ENCODE peak calls at places on chromosomes 16 and 17, in seven cellular contexts. T is H1, E is GM12878, W is HCT116, S is K562, R is SK-N-SH, H is HepG2. I is an unnamed sample.

GRCh38 chr16:11542069-11542775 is 44.5 kb downstream of the LITAF start:
- DNase-seq in T (no peak), E (no peak), W (no peak), S (no peak), R (no peak), H (no peak), I (no peak)

GRCh38 chr16:79599256-79599836 is 1.2 kb downstream of the MAF start:
- DNase-seq in T (peak), E (no peak), W (no peak), S (no peak), R (peak), H (no peak), I (no peak)

GRCh38 chr17:14299261-14300093 is 1.4 kb upstream of the HS3ST3B1 start:
- DNase-seq in T (peak), E (no peak), W (no peak), S (peak), R (no peak), H (peak), I (no peak)

GRCh38 chr17:21278304-21279197 is 6.0 kb upstream of the MAP2K3 start:
- DNase-seq in T (no peak), E (no peak), W (no peak), S (no peak), R (no peak), H (no peak), I (no peak)

GRCh38 chr16:47051031-47051430 is 77.6 kb upstream of the DNAJA2 start:
- DNase-seq in T (no peak), E (no peak), W (no peak), S (no peak), R (no peak), H (no peak), I (no peak)

GRCh38 chr17:68035523-68036303 is at the start of gene KPNA2:
- DNase-seq in T (peak), E (peak), W (peak), S (peak), R (peak), H (peak), I (peak)

GRCh38 chr17:39872700-39873099 is 4.7 kb downstream of the ZPBP2 start:
- DNase-seq in T (no peak), E (no peak), W (no peak), S (no peak), R (no peak), H (peak), I (peak)

GRCh38 chr17:12398636-12399035 is 267.1 kb upstream of the MYOCD start:
- DNase-seq in T (no peak), E (no peak), W (no peak), S (no peak), R (no peak), H (no peak), I (no peak)

GRCh38 chr17:67469208-67469980 is 92.3 kb downstream of the PITPNC1 start:
- DNase-seq in T (no peak), E (no peak), W (no peak), S (no peak), R (peak), H (peak), I (no peak)

GRCh38 chr17:35372846-35373531 is 432 bp downstream of the SLFN11 start:
- DNase-seq in T (no peak), E (no peak), W (no peak), S (no peak), R (peak), H (no peak), I (peak)

GRCh38 chr16:48435906-48436305 is 50.7 kb upstream of the SIAH1 start:
- DNase-seq in T (no peak), E (no peak), W (no peak), S (no peak), R (no peak), H (no peak), I (no peak)

DNA sequence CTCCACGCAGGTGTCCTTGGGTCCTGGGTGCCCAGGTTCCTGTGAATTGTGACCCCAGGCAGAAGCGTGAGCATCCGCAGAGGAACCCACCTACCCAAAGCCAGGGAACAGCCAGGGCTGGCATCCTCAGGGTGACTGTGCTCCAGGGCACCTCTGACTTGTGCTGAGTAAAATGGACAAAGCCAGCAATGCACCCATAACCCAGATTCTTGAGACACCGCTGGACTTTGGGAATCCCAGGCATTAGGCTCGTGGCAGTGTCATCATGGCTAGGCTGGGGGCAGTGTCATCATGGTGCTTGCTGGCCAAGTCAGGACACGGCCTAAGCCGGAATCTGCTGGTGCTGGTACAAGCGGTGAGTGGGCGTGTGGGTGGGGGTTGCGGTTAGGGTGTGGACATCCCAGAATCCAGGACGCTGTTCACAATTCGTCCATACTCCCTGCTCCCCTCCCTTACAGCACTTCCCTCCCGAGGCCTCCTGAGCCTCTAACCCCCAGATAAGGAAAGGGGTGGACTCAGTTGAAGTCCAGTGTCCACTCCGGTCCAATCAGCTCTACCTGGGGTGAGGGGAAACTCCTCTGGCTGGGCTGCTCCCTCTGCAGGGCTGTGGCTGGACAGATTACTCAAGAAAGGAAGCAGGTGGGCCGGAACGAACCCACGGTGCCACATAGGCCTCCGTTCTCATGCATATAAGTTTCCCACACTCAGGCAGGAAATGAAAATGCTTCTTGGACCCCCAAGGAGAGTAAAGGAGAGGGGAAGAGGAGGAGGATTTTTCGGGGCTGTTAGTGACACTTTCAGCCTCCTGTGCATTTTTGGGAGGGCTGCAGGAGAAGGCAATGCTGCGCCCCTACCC is 138.9 kb downstream of the SEC14L1 start:
- DNase-seq in T (no peak), E (no peak), W (peak), S (peak), R (peak), H (peak), I (no peak)
- TF ChIP-seq JUND in T (no peak), E (no peak), W (no peak), S (peak), R (no peak), H (peak), I (no peak)

GRCh38 chr16:56512025-56512424 is 7.8 kb downstream of the BBS2 start:
- DNase-seq in T (no peak), E (no peak), W (no peak), S (no peak), R (no peak), H (no peak), I (no peak)

GRCh38 chr16:56514845-56515244 is 5.0 kb downstream of the BBS2 start:
- DNase-seq in T (no peak), E (no peak), W (no peak), S (no peak), R (no peak), H (no peak), I (no peak)

GRCh38 chr16:56517206-56517605 is 2.6 kb downstream of the BBS2 start:
- DNase-seq in T (no peak), E (no peak), W (no peak), S (no peak), R (no peak), H (no peak), I (no peak)

GRCh38 chr16:56515665-56516064 is 4.2 kb downstream of the BBS2 start:
- DNase-seq in T (no peak), E (no peak), W (no peak), S (no peak), R (no peak), H (no peak), I (no peak)

GRCh38 chr16:56513972-56514371 is 5.9 kb downstream of the BBS2 start:
- DNase-seq in T (no peak), E (peak), W (peak), S (peak), R (peak), H (peak), I (peak)
- TF ChIP-seq JUND in T (no peak), E (no peak), W (no peak), S (peak), R (no peak), H (no peak), I (no peak)

DNA sequence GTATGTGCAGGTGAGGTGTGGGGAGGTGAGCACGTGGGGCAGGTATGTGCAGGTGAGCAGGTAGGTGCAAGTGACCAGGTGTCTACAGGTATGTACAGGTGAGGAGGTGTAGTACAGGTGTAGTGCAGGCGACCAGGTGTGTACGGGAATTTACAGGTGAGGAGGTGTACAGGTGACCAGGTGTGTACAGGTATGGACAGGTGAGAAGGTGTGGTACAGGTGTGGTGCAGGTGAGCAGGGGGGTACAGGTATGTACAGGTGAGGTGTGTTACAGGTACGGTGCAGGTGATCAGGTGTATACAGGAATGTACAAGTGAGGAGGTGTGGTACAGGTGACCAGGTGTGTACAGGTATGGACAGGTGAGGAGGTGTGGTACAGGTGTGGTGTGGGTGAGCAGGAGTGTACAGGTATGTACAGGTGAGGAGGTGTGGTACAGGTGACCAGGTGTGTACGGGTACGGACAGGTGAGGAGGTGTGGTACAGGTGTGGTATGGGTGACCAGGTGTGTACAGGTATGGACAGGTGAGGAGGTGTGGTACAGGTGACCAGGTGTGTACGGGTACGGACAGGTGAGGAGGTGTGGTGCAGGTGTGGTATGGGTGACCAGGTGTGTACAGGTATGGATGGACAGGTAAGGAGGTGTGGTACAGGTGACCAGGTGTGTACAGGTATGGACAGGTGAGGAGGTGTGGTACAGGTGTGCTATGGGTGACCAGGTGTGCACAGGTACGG is 12.8 kb upstream of the DBNDD1 start:
- DNase-seq in T (no peak), E (no peak), W (no peak), S (no peak), R (peak), H (no peak), I (no peak)
- TF ChIP-seq JUND in T (no peak), E (no peak), W (no peak), S (no peak), R (no peak), H (no peak), I (no peak)

GRCh38 chr17:72613411-72614292 is 478.8 kb downstream of the SLC39A11 start:
- DNase-seq in T (no peak), E (no peak), W (no peak), S (no peak), R (no peak), H (no peak), I (no peak)

GRCh38 chr17:72616457-72616856 is 476.0 kb downstream of the SLC39A11 start:
- DNase-seq in T (no peak), E (no peak), W (no peak), S (no peak), R (no peak), H (no peak), I (no peak)

GRCh38 chr17:72614476-72614870 is 478.0 kb downstream of the SLC39A11 start:
- DNase-seq in T (no peak), E (no peak), W (no peak), S (no peak), R (no peak), H (no peak), I (no peak)

GRCh38 chr17:72615627-72615991 is 476.9 kb downstream of the SLC39A11 start:
- DNase-seq in T (no peak), E (no peak), W (no peak), S (no peak), R (no peak), H (no peak), I (no peak)

GRCh38 chr17:72614871-72615626 is 477.4 kb downstream of the SLC39A11 start:
- DNase-seq in T (no peak), E (no peak), W (peak), S (no peak), R (no peak), H (peak), I (no peak)
- TF ChIP-seq JUND in T (no peak), E (no peak), W (no peak), S (no peak), R (no peak), H (no peak), I (no peak)

GRCh38 chr17:10278218-10278617 is 79.8 kb upstream of the GAS7 start:
- DNase-seq in T (no peak), E (no peak), W (no peak), S (peak), R (no peak), H (no peak), I (no peak)
- TF ChIP-seq JUND in T (no peak), E (no peak), W (no peak), S (no peak), R (no peak), H (no peak), I (no peak)

GRCh38 chr17:81043319-81043724 is 8.4 kb downstream of the BAIAP2 start:
- DNase-seq in T (no peak), E (no peak), W (no peak), S (no peak), R (no peak), H (no peak), I (no peak)

GRCh38 chr17:81042606-81043005 is 7.7 kb downstream of the BAIAP2 start:
- DNase-seq in T (no peak), E (no peak), W (no peak), S (no peak), R (peak), H (no peak), I (no peak)

GRCh38 chr17:81039096-81039495 is 4.1 kb downstream of the BAIAP2 start:
- DNase-seq in T (no peak), E (no peak), W (no peak), S (no peak), R (no peak), H (no peak), I (no peak)

GRCh38 chr17:81039854-81040758 is 5.2 kb downstream of the BAIAP2 start:
- DNase-seq in T (no peak), E (no peak), W (no peak), S (peak), R (no peak), H (no peak), I (no peak)

GRCh38 chr17:81040791-81041337 is 5.9 kb downstream of the BAIAP2 start:
- DNase-seq in T (peak), E (no peak), W (no peak), S (peak), R (peak), H (peak), I (no peak)
- TF ChIP-seq JUND in T (no peak), E (no peak), W (no peak), S (no peak), R (no peak), H (no peak), I (no peak)

GRCh38 chr17:7614422-7615264 is at the start of gene FXR2:
- DNase-seq in T (peak), E (peak), W (peak), S (peak), R (peak), H (peak), I (peak)

GRCh38 chr17:7611635-7612293 is 2.9 kb downstream of the FXR2 start:
- DNase-seq in T (no peak), E (no peak), W (no peak), S (peak), R (no peak), H (no peak), I (no peak)

GRCh38 chr17:7612294-7612640 is 2.4 kb downstream of the FXR2 start:
- DNase-seq in T (no peak), E (no peak), W (no peak), S (no peak), R (no peak), H (no peak), I (no peak)

GRCh38 chr17:7615265-7615747 is 609 bp upstream of the FXR2 start:
- DNase-seq in T (no peak), E (no peak), W (no peak), S (no peak), R (no peak), H (no peak), I (no peak)

GRCh38 chr17:7613769-7614421 is 802 bp downstream of the FXR2 start:
- DNase-seq in T (no peak), E (no peak), W (no peak), S (no peak), R (no peak), H (no peak), I (no peak)
- TF ChIP-seq JUND in T (no peak), E (no peak), W (no peak), S (no peak), R (no peak), H (no peak), I (no peak)

GRCh38 chr16:58829096-58829495 is 95.0 kb upstream of the GOT2 start:
- DNase-seq in T (no peak), E (no peak), W (no peak), S (no peak), R (no peak), H (no peak), I (no peak)
- TF ChIP-seq JUND in T (no peak), E (no peak), W (no peak), S (no peak), R (no peak), H (no peak), I (no peak)

GRCh38 chr16:17277981-17278381 is 192.8 kb downstream of the XYLT1 start:
- DNase-seq in T (peak), E (no peak), W (peak), S (peak), R (no peak), H (peak), I (peak)
- TF ChIP-seq JUND in T (no peak), E (no peak), W (no peak), S (no peak), R (no peak), H (no peak), I (no peak)

GRCh38 chr16:53913082-53913870 is 209.3 kb downstream of the FTO start:
- DNase-seq in T (no peak), E (no peak), W (no peak), S (no peak), R (no peak), H (no peak), I (no peak)
- TF ChIP-seq JUND in T (no peak), E (no peak), W (no peak), S (no peak), R (peak), H (no peak), I (no peak)